ENCODE peak calls at places on chromosomes 16 and 17, in four cellular contexts. B is hepatic stellate cell; Q is activated CD4-positive, alpha-beta T cell treated with anti-CD3 and anti-CD28 coated beads, Interleukin-2, amount 50 U/mL, for 4 hours; G is EL. A is an unnamed sample.

GRCh38 chr16:24838554-24839266 is 7.1 kb upstream of the SLC5A11 start:
- DNase-seq in Q (no peak), G (peak), B (peak), A (no peak)

GRCh38 chr17:40097931-40098845 is 2.2 kb downstream of the NR1D1 start:
- DNase-seq in G (peak), B (peak), Q (no peak), A (no peak)

GRCh38 chr17:78974635-78975591 is 4.8 kb downstream of the LGALS3BP start:
- DNase-seq in G (peak), Q (no peak), B (no peak), A (no peak)

GRCh38 chr16:65005696-65006095 is 116.2 kb downstream of the CDH11 start:
- DNase-seq in G (no peak), B (no peak), Q (no peak), A (no peak)

GRCh38 chr17:76772842-76773521 is 35.1 kb downstream of the MFSD11 start:
- DNase-seq in B (peak), G (peak), Q (peak), A (peak)

GRCh38 chr17:12812877-12813276 is 23.6 kb downstream of the ARHGAP44 start:
- DNase-seq in B (no peak), G (no peak), Q (no peak), A (no peak)

GRCh38 chr16:54805648-54806047 is 125.0 kb upstream of the IRX5 start:
- DNase-seq in G (no peak), Q (no peak), B (no peak), A (no peak)

GRCh38 chr17:42674755-42675347 is 1.9 kb downstream of the PLEKHH3 start:
- DNase-seq in G (no peak), B (no peak), Q (no peak), A (no peak)

GRCh38 chr16:89171216-89172170 is at the start of gene CDH15:
- DNase-seq in B (peak), G (peak), Q (peak), A (peak)

GRCh38 chr17:31274252-31274651 is 22.8 kb downstream of the OMG start:
- DNase-seq in Q (no peak), B (no peak), G (no peak), A (no peak)

GRCh38 chr16:80330803-80331202 is 210.0 kb upstream of the DYNLRB2 start:
- DNase-seq in Q (no peak), B (no peak), G (no peak), A (no peak)

GRCh38 chr16:72921106-72921505 is 126.8 kb downstream of the ZFHX3 start:
- DNase-seq in B (no peak), G (no peak), Q (no peak), A (no peak)

GRCh38 chr17:45431531-45432404 is 902 bp downstream of the ARHGAP27 start:
- DNase-seq in B (peak), Q (peak), G (peak), A (peak)

GRCh38 chr16:73015612-73016487 is 32.1 kb downstream of the ZFHX3 start:
- DNase-seq in G (no peak), Q (no peak), B (no peak), A (no peak)

GRCh38 chr16:86501989-86502855 is 8.1 kb upstream of the FOXF1 start:
- DNase-seq in G (no peak), Q (no peak), B (no peak), A (no peak)

GRCh38 chr17:82273327-82274133 is at the start of gene CSNK1D:
- DNase-seq in G (peak), Q (peak), B (peak), A (peak)

GRCh38 chr16:72990003-72990521 is 57.9 kb downstream of the ZFHX3 start:
- DNase-seq in B (peak), G (peak), Q (no peak), A (no peak)

GRCh38 chr17:69059458-69060205 is 1.1 kb downstream of the ABCA9 start:
- DNase-seq in G (no peak), Q (no peak), B (no peak), A (no peak)

GRCh38 chr16:56861092-56861610 is 3.9 kb upstream of the SLC12A3 start:
- DNase-seq in B (no peak), Q (no peak), G (peak), A (no peak)

GRCh38 chr17:16491131-16491702 is 776 bp downstream of the LRRC75A start:
- DNase-seq in Q (peak), G (peak), B (no peak), A (no peak)

GRCh38 chr17:8861482-8862181 is 5.8 kb downstream of the PIK3R6 start:
- DNase-seq in Q (no peak), G (no peak), B (no peak), A (no peak)

GRCh38 chr17:81002013-81002384 is 10.4 kb downstream of the CHMP6 start:
- DNase-seq in B (no peak), Q (no peak), G (no peak), A (no peak)

GRCh38 chr17:29102741-29103181 is 59.8 kb downstream of the PIPOX start:
- DNase-seq in G (peak), B (no peak), Q (no peak), A (no peak)

GRCh38 chr16:80375973-80376372 is 164.8 kb upstream of the DYNLRB2 start:
- DNase-seq in Q (no peak), G (peak), B (no peak), A (no peak)

GRCh38 chr17:42895185-42895555 is 5.4 kb upstream of the G6PC1 start:
- DNase-seq in B (peak), Q (no peak), G (peak), A (no peak)

GRCh38 chr17:16873654-16874035 is 98.3 kb downstream of the TNFRSF13B start:
- DNase-seq in G (no peak), Q (no peak), B (no peak), A (no peak)

GRCh38 chr16:853981-854807 is 53.7 kb upstream of the GNG13 start:
- DNase-seq in Q (no peak), B (no peak), G (no peak), A (no peak)

A was measured in activated T-helper 9 cell treated with anti-CD3 and anti-CD28 coated beads, Interleukin-2, amount 50 U/mL, for 16 hours.